ENCODE peak calls at places on chromosomes 7 and 10, in nine cellular contexts. A is astrocyte, K is heart right ventricle, W is NB4, N is NCI-H1092, B is GM23248, P is iPS DF 19.7, M is C1 segment of cervical spinal cord, J is kidney glomerular epithelial cell. I is an unnamed sample.

GRCh38 chr7:74094224-74095095 is 10.9 kb downstream of the LIMK1 start:
- DNase-seq in B (peak), N (no peak), A (peak), M (no peak), P (peak), K (peak), W (peak), J (peak), I (peak)

GRCh38 chr7:55427279-55427788 is 62.2 kb downstream of the LANCL2 start:
- DNase-seq in K (no peak), N (no peak), A (peak), J (no peak), W (no peak), M (no peak), P (no peak), B (no peak), I (no peak)

GRCh38 chr7:137169282-137169698 is 174.2 kb downstream of the PTN start:
- DNase-seq in M (no peak), B (peak), W (peak), K (peak), P (peak), N (peak), A (peak), J (peak), I (no peak)

GRCh38 chr7:70568674-70569334 is 563.1 kb upstream of the GALNT17 start:
- DNase-seq in J (no peak), W (no peak), P (no peak), M (no peak), A (peak), B (no peak), K (peak), N (peak), I (no peak)

GRCh38 chr10:22606164-22606614 is 108.2 kb downstream of the PIP4K2A start:
- DNase-seq in P (no peak), K (no peak), W (peak), B (peak), N (no peak), M (no peak), A (peak), J (peak), I (no peak)

GRCh38 chr7:2934211-2934731 is 90.2 kb upstream of the GNA12 start:
- DNase-seq in A (peak), B (peak), M (no peak), N (no peak), J (peak), W (peak), K (no peak), P (no peak), I (peak)

GRCh38 chr7:49866910-49867309 is 93.5 kb downstream of the VWC2 start:
- DNase-seq in A (no peak), B (no peak), K (no peak), N (no peak), J (no peak), P (no peak), W (no peak), M (no peak), I (no peak)

GRCh38 chr10:92790449-92790848 is 57.9 kb upstream of the EXOC6 start:
- DNase-seq in W (peak), A (no peak), P (no peak), K (no peak), B (no peak), M (no peak), J (no peak), N (no peak), I (no peak)

GRCh38 chr7:71278301-71278700 is 146.4 kb downstream of the GALNT17 start:
- DNase-seq in A (no peak), W (no peak), M (no peak), P (no peak), B (no peak), N (no peak), J (no peak), K (no peak), I (no peak)

I was measured in NCI-H226.